ENCODE peak calls at places on chromosomes 16 and 17, in four cellular contexts. P, V, U and T are unnamed samples.
A peak's percentile ranks its signal among the peaks of the same experiment; 100 is the strongest.

GRCh38 chr17:58328195-58329034 is at the start of gene TSPOAP1:
- DNase-seq in P (no peak), U (no peak), V (peak; percentile 75), T (peak; percentile 75)

GRCh38 chr17:62614142-62614541 is 13.3 kb upstream of the MRC2 start:
- DNase-seq in U (no peak), P (no peak), V (no peak), T (no peak)

GRCh38 chr17:45431531-45432404 is 902 bp downstream of the ARHGAP27 start:
- DNase-seq in V (peak; percentile 93), P (peak; percentile 76), U (peak; percentile 83), T (peak; percentile 96)

GRCh38 chr17:65941500-65941899 is 250.4 kb downstream of the CEP112 start:
- DNase-seq in V (no peak), P (no peak), U (no peak), T (no peak)

GRCh38 chr16:946048-946395 is 24.8 kb downstream of the LMF1 start:
- DNase-seq in U (no peak), P (no peak), V (no peak), T (no peak)

GRCh38 chr17:46782250-46782953 is 36.1 kb downstream of the WNT3 start:
- DNase-seq in U (peak; percentile 67), P (peak; percentile 62), V (peak; percentile 79), T (peak; percentile 75)

GRCh38 chr17:1229354-1229890 is 40.8 kb upstream of the BHLHA9 start:
- DNase-seq in V (peak; percentile 53), U (no peak), P (no peak), T (peak; percentile 31)

GRCh38 chr16:83579431-83579830 is 228.3 kb upstream of the HSBP1 start:
- DNase-seq in U (no peak), P (no peak), V (no peak), T (no peak)

GRCh38 chr17:13337864-13338371 is 263.8 kb downstream of the HS3ST3A1 start:
- DNase-seq in P (peak; percentile 42), V (peak; percentile 14), U (peak; percentile 62), T (no peak)

GRCh38 chr17:82751171-82751570 is 694 bp upstream of the TBCD start:
- DNase-seq in P (no peak), U (no peak), V (no peak), T (peak; percentile 50)

GRCh38 chr17:62740066-62740465 is 68.0 kb downstream of the MARCHF10 start:
- DNase-seq in P (no peak), U (no peak), V (no peak), T (peak; percentile 42)

GRCh38 chr17:76643553-76644148 is at the start of gene ST6GALNAC1:
- DNase-seq in V (peak; percentile 72), P (no peak), U (peak; percentile 45), T (no peak)

GRCh38 chr16:24255446-24256352 is at the start of gene CACNG3:
- DNase-seq in V (peak; percentile 89), U (peak; percentile 10), P (peak; percentile 37), T (peak; percentile 96)

GRCh38 chr17:80817861-80818260 is 173.8 kb upstream of the CHMP6 start:
- DNase-seq in P (no peak), V (no peak), U (no peak), T (no peak)

GRCh38 chr16:76970087-76970744 is 220.8 kb upstream of the MON1B start:
- DNase-seq in P (no peak), U (peak; percentile 83), V (no peak), T (no peak)

GRCh38 chr17:27573971-27574525 is 56.9 kb upstream of the LGALS9 start:
- DNase-seq in U (peak; percentile 42), V (peak; percentile 75), P (no peak), T (no peak)

GRCh38 chr16:23286131-23286532 is 16.0 kb upstream of the SCNN1B start:
- DNase-seq in V (no peak), P (no peak), U (no peak), T (no peak)

GRCh38 chr16:200388-200787 is 20.1 kb downstream of the HBQ1 start:
- DNase-seq in P (no peak), U (no peak), V (no peak), T (no peak)

GRCh38 chr17:46157443-46158107 is 35.7 kb downstream of the KANSL1 start:
- DNase-seq in V (no peak), P (no peak), U (no peak), T (no peak)

GRCh38 chr16:70694088-70694487 is 8.2 kb upstream of the MTSS2 start:
- DNase-seq in P (no peak), V (no peak), U (peak; percentile 85), T (peak; percentile 51)

GRCh38 chr16:10086620-10087019 is 95.6 kb downstream of the GRIN2A start:
- DNase-seq in V (no peak), P (no peak), U (no peak), T (no peak)

GRCh38 chr16:72922714-72923113 is 125.2 kb downstream of the ZFHX3 start:
- DNase-seq in U (no peak), V (no peak), P (no peak), T (no peak)

GRCh38 chr17:78272181-78272913 is 40.9 kb downstream of the TMEM235 start:
- DNase-seq in V (peak; percentile 78), U (peak; percentile 81), P (no peak), T (peak; percentile 67)

GRCh38 chr16:87445486-87445885 is 47.3 kb downstream of the ZCCHC14 start:
- DNase-seq in V (no peak), U (no peak), P (no peak), T (no peak)

GRCh38 chr16:1393613-1394176 is 20.8 kb downstream of the UNKL start:
- DNase-seq in P (no peak), U (no peak), V (no peak), T (no peak)

GRCh38 chr16:82627811-82628339 is 1.1 kb downstream of the CDH13 start:
- DNase-seq in U (no peak), P (no peak), V (no peak), T (peak; percentile 27)

GRCh38 chr17:83125515-83126274 is 46.3 kb downstream of the METRNL start:
- DNase-seq in V (no peak), P (no peak), U (no peak), T (no peak)

GRCh38 chr16:84919751-84920150 is 91.6 kb downstream of the ZDHHC7 start:
- DNase-seq in P (no peak), V (peak; percentile 44), U (no peak), T (peak; percentile 42)

GRCh38 chr16:70688266-70688742 is 2.5 kb upstream of the MTSS2 start:
- DNase-seq in P (no peak), V (no peak), U (no peak), T (no peak)

GRCh38 chr17:2700491-2701141 is 10.9 kb downstream of the CLUH start:
- DNase-seq in U (no peak), V (no peak), P (no peak), T (peak; percentile 8)

GRCh38 chr16:270381-271255 is 5.1 kb downstream of the RGS11 start:
- DNase-seq in V (no peak), U (no peak), P (no peak), T (no peak)

GRCh38 chr17:6546069-6546718 is 10.2 kb downstream of the PITPNM3 start:
- DNase-seq in V (no peak), U (no peak), P (no peak), T (no peak)

GRCh38 chr17:67578058-67578457 is 139.7 kb upstream of the NOL11 start:
- DNase-seq in V (no peak), P (no peak), U (no peak), T (no peak)

GRCh38 chr17:78313735-78314648 is 45.9 kb downstream of the SOCS3 start:
- DNase-seq in P (peak; percentile 57), V (peak; percentile 95), U (peak; percentile 95), T (peak; percentile 84)

GRCh38 chr17:54494731-54495715 is 405.6 kb upstream of the TOM1L1 start:
- DNase-seq in U (no peak), P (no peak), V (no peak), T (no peak)

DNA sequence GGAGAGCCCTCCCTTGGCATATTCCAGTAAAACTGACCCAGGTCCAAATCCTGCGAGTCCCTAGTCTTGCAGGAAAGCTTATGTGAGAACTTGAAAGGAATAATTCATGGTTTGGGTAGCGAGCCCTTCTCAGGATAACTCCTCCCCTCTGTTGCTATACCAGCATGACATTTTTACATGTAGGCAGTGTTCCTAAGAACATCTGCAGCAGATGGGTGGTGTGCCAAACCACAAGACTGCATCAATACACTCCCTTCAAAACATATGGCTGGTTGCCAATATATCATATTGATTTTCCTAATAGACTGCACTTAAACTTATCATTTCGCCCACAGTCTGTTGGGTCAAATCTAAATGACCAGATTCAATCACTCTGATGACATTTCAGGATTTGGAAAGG is 19.9 kb downstream of the PSME3IP1 start:
- DNase-seq in U (no peak), V (no peak), P (no peak), T (no peak)
- TF ChIP-seq NR3C1 in U (no peak), V (no peak), P (no peak), T (no peak)

DNA sequence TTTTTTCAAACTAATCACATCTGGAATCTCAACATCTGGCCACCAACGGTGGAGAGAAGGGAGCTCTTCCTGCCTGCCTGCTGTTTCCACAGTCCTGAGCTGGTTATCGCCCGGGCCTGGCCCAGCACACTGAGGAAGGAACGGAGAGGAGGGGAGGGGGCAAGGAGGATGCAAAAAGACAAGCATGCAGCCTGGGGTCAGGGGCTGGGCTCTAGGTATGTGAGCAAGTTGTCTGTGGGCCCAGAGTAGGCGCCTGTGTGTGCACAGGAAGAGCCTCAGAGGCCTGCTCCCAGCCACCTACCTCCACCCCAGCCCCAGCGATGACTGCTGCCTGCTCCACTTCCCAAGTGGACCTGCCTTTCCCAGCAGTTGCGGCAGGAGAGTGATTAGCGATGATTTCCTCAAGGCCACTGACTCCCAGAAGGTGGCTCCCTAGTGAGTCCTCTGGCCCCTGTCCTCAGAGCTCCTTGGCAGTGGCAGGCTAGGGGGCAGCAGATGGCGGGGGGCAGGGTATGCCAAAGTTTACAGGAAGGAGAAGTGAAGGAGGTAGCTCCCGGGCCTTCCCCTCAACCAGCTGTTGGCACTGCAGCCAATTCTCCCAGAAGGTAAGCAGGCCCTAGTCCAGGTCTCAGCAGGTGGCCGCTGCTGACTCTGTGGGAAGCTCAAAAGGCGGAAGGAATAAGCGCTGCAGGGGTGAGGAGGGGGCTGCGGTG is 27.0 kb upstream of the RASD1 start:
- DNase-seq in U (no peak), P (no peak), V (no peak), T (peak; percentile 36)
- TF ChIP-seq JUN in U (no peak), P (no peak), V (no peak), T (no peak)

DNA sequence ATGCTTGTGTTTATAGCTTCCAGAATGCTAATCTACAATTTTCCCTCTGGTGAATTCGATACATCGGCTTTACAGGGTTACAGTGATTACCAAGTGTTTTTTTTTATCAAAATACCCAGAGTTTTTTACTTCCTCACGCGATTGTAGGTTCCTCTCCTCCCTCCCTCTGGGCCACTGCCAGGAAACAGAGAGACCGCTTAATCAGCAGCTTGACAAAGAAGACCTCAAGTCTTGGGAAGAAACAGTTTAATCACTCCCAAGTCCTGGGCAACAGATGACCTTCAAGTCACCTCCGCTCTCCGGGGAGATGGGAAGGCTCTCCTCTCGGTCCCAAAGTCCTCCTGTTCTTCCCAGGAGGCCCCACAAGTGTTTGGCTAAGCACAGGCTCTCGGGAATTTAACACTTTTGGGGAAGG is 23.5 kb downstream of the SMTNL2 start:
- DNase-seq in U (no peak), V (peak; percentile 25), P (no peak), T (no peak)
- TF ChIP-seq NR3C1 in U (no peak), V (no peak), P (no peak), T (no peak)

DNA sequence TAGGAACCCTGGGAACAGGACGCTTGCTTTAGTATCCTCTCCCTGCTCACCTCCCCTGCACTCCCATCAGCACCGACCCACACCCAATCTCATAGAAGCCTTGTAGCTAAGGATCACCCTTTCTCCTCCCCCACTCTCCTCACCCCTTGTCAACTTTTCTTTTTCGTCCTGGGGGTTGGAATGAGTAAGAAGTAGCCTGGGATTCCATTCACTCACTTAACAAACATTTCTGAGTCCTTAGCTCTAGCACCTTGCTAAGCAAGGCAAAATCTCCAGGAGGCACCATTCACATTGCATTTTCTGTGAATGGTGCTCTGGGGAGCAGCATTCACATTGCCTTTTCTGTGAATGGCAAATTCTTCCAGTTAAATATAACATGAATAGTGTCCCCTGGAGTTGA is 1.1 kb upstream of the PGAP3 start:
- DNase-seq in P (no peak), U (no peak), V (no peak), T (no peak)
- TF ChIP-seq JUN in P (no peak), U (no peak), V (no peak), T (no peak)

GRCh38 chr17:73541111-73541510 is 103.1 kb downstream of the SDK2 start:
- DNase-seq in P (no peak), V (no peak), U (no peak), T (no peak)
- TF ChIP-seq NR3C1 in P (no peak), V (no peak), U (no peak), T (no peak)